ENCODE peak calls at places on chromosomes 11 and 22, in five cellular contexts. A is upper lobe of left lung, K is psoas muscle, O is neural progenitor cell, Z is NT2/D1. C is an unnamed sample.

GRCh38 chr11:24521586-24521985 is 24.7 kb downstream of the LUZP2 start:
- DNase-seq in Z (no peak), A (no peak), O (no peak), K (no peak), C (peak; percentile 80)

GRCh38 chr11:65045728-65046127 is 4.7 kb downstream of the SAC3D1 start:
- DNase-seq in Z (no peak), A (no peak), K (no peak), O (no peak), C (no peak)

GRCh38 chr11:45259607-45260006 is 26.5 kb downstream of the SYT13 start:
- DNase-seq in K (no peak), A (no peak), Z (no peak), O (no peak), C (no peak)

GRCh38 chr11:126140932-126141291 is 70.5 kb downstream of the RPUSD4 start:
- DNase-seq in A (no peak), Z (no peak), K (peak; percentile 66), O (no peak), C (peak; percentile 67)

GRCh38 chr11:14520902-14521151 is 641 bp upstream of the PSMA1 start:
- DNase-seq in Z (no peak), A (no peak), K (no peak), O (no peak), C (no peak)

GRCh38 chr11:11027271-11027670 is 169.4 kb upstream of the ZBED5 start:
- DNase-seq in A (no peak), O (no peak), Z (no peak), K (no peak), C (peak; percentile 67)

GRCh38 chr11:79265756-79266322 is 175.0 kb downstream of the TENM4 start:
- DNase-seq in O (no peak), K (no peak), Z (no peak), A (no peak), C (no peak)

GRCh38 chr22:41620646-41621098 is at the start of gene DESI1:
- DNase-seq in Z (peak; percentile 9), K (no peak), A (no peak), O (no peak), C (peak; percentile 48)

DNA sequence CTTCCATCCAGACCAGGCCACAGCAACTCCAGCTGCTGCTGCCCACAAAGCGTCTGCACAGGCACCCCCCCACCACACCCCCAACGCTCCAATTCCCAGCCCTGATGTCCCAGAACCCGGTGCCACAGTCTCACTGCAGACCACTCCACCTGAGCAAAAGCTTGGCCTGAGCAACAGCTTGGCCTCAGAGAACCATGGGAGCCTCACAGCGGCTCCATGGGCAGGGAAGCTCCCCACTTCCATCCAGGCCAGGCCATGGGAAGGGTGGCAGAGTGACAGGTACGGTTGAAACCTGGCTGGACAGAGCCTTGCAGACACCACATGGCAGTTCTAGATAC is 13.2 kb downstream of the PLXNB2 start:
- DNase-seq in A (no peak), O (no peak), Z (no peak), K (no peak), C (no peak)
- H3K4me3 ChIP-seq in A (no peak overlapping the region), O (no peak overlapping the region), Z (no peak overlapping the region), K (peak overlapping the region; percentile 38), C (peak overlapping the region; percentile 47)

GRCh38 chr11:115276799-115277198 is 227.4 kb downstream of the CADM1 start:
- DNase-seq in O (no peak), K (no peak), Z (no peak), A (no peak), C (no peak)

GRCh38 chr11:115276182-115276581 is 228.0 kb downstream of the CADM1 start:
- DNase-seq in Z (no peak), K (no peak), O (no peak), A (no peak), C (no peak)

GRCh38 chr11:115284766-115285165 is 219.4 kb downstream of the CADM1 start:
- DNase-seq in K (no peak), A (no peak), Z (no peak), O (peak; percentile 42), C (no peak)

GRCh38 chr11:115275045-115275444 is 229.2 kb downstream of the CADM1 start:
- DNase-seq in O (no peak), K (no peak), Z (no peak), A (no peak), C (no peak)

GRCh38 chr11:115279831-115280761 is 224.1 kb downstream of the CADM1 start:
- DNase-seq in O (no peak), Z (no peak), K (no peak), A (no peak), C (no peak)
- H3K4me1 ChIP-seq in O (peaks cover 25% of the 10 kb centered on the region), Z (no peaks in the 10 kb centered on the region), K (no peaks in the 10 kb centered on the region), A (no peaks in the 10 kb centered on the region), C (peaks cover 4% of the 10 kb centered on the region)

GRCh38 chr22:27629908-27630733 is 171.4 kb downstream of the MN1 start:
- DNase-seq in Z (no peak), K (no peak), O (peak; percentile 52), A (no peak), C (no peak)

GRCh38 chr22:27631641-27632040 is 169.9 kb downstream of the MN1 start:
- DNase-seq in K (no peak), Z (no peak), A (no peak), O (no peak), C (no peak)

GRCh38 chr22:27628891-27629631 is 172.5 kb downstream of the MN1 start:
- DNase-seq in Z (no peak), A (no peak), O (no peak), K (no peak), C (no peak)

GRCh38 chr22:27632451-27633295 is 168.9 kb downstream of the MN1 start:
- DNase-seq in K (no peak), Z (no peak), O (no peak), A (no peak), C (no peak)

GRCh38 chr22:27630754-27631153 is 170.8 kb downstream of the MN1 start:
- DNase-seq in Z (peak; percentile 33), K (no peak), O (peak; percentile 73), A (no peak), C (no peak)
- H3K4me3 ChIP-seq in Z (no peak overlapping the region), K (no peak overlapping the region), O (no peak overlapping the region), A (no peak overlapping the region), C (no peak overlapping the region)

GRCh38 chr11:60872952-60873524 is 5.7 kb downstream of the ZP1 start:
- DNase-seq in O (peak; percentile 11), Z (peak; percentile 51), A (no peak), K (peak; percentile 66), C (peak; percentile 44)
- H3K4me1 ChIP-seq in O (no peaks in the 10 kb centered on the region), Z (peaks cover 16% of the 10 kb centered on the region), A (peaks cover 22% of the 10 kb centered on the region), K (peaks cover 48% of the 10 kb centered on the region), C (peaks cover 27% of the 10 kb centered on the region)

GRCh38 chr22:29520851-29521250 is 32.7 kb downstream of the THOC5 start:
- DNase-seq in Z (no peak), O (no peak), A (no peak), K (no peak), C (peak; percentile 74)

GRCh38 chr22:29521526-29521925 is 32.0 kb downstream of the THOC5 start:
- DNase-seq in Z (no peak), O (no peak), K (no peak), A (no peak), C (no peak)

GRCh38 chr22:29517215-29517908 is 36.2 kb downstream of the THOC5 start:
- DNase-seq in Z (no peak), K (no peak), A (no peak), O (no peak), C (no peak)

GRCh38 chr22:29523761-29524160 is 29.8 kb downstream of the THOC5 start:
- DNase-seq in A (no peak), O (no peak), Z (no peak), K (no peak), C (no peak)

GRCh38 chr22:29519996-29520395 is 33.6 kb downstream of the THOC5 start:
- DNase-seq in O (no peak), A (no peak), Z (no peak), K (no peak), C (no peak)
- H3K4me3 ChIP-seq in O (no peak overlapping the region), A (no peak overlapping the region), Z (no peak overlapping the region), K (no peak overlapping the region), C (no peak overlapping the region)

GRCh38 chr11:18394928-18395734 is 768 bp downstream of the LDHA start:
- DNase-seq in K (peak; percentile 72), A (no peak), Z (peak; percentile 2), O (peak; percentile 54), C (peak; percentile 37)

GRCh38 chr11:18397921-18398320 is 3.6 kb downstream of the LDHA start:
- DNase-seq in K (no peak), A (no peak), Z (no peak), O (no peak), C (no peak)

GRCh38 chr11:18394300-18394927 is at the start of gene LDHA:
- DNase-seq in K (peak; percentile 99), A (peak; percentile 100), Z (peak; percentile 35), O (peak; percentile 89), C (peak; percentile 99)

GRCh38 chr11:18393581-18394299 is 623 bp upstream of the LDHA start:
- DNase-seq in A (no peak), Z (peak; percentile 1), K (no peak), O (no peak), C (no peak)

DNA sequence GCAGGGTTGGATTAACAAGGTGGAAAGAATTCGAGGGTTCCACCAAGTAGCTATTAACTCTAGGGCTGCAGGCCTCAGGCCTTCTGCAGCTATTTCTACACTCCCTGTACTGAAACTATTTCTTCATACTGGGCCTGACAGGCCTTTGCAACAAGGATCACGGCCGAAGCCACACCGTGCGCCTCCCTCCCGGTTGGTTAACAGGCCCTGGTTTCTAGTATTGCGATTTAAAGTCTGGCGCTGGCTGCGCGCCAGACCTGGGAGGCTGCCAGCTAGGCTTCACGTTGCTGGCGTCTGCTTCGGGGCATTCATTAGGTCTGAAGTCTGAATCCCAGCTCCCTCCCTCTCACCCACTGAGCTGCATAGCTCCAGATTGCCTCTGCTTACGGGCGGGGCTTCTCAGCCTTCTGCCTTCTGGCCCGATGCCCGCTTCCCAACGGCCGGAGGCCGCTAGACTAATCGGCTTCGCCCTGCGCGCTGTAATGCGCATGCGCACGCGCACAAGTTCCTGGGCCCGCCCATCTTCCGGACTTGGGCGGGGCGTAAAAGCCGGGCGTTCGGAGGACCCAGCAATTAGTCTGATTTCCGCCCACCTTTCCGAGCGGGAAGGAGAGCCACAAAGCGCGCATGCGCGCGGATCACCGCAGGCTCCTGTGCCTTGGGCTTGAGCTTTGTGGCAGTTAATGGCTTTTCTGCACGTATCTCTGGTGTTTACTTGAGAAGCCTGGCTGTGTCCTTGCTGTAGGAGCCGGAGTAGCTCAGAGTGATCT is 1.6 kb downstream of the LDHA start:
- DNase-seq in O (peak; percentile 99), Z (peak; percentile 95), K (peak; percentile 100), A (peak; percentile 98), C (peak; percentile 99)
- H3K4me1 ChIP-seq in O (peaks cover 7% of the 10 kb centered on the region), Z (peaks cover 3% of the 10 kb centered on the region), K (peaks cover 25% of the 10 kb centered on the region), A (peaks cover 17% of the 10 kb centered on the region), C (peaks cover 61% of the 10 kb centered on the region)

DNA sequence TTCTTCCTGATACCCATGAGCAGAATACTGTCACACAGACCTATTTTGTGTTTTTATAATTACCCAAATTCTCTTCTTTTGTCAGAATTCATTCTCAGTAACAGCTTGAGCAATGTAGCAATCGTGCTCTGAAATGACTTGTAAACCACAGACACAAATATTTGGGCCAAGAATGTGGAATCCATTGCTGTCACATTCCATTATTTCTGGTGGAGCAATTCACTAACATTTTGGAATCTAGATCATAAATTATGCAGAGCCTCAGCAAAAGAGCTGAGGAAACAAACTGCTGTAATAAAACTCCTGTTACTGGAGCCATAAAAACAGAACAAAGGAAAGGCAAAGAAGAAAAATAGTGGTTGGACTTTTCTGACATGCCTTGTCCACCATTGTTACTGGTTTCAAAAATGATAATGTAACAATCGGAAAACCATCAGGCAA is 223.3 kb upstream of the PITPNB start:
- DNase-seq in K (no peak), Z (no peak), A (no peak), O (peak; percentile 10), C (peak; percentile 96)
- H3K4me3 ChIP-seq in K (no peak overlapping the region), Z (no peak overlapping the region), A (no peak overlapping the region), O (no peak overlapping the region), C (peak overlapping the region; percentile 73)

C was measured in adipocyte.